ENCODE peak calls at places on chromosomes 3 and 15, in nine cellular contexts. X, U, Q, C, F, G, L, N and A are unnamed samples.

GRCh38 chr15:95742836-95743235 is 587.7 kb upstream of the NR2F2 start:
- DNase-seq in X (no peak), U (no peak), Q (peak), C (peak), F (no peak), G (no peak), L (no peak), N (no peak), A (no peak)

GRCh38 chr3:197297476-197298340 is 704 bp downstream of the DLG1 start:
- DNase-seq in X (peak), U (peak), Q (peak), C (peak), F (peak), G (peak), L (peak), N (peak), A (peak)

GRCh38 chr15:78979456-78980320 is 34.8 kb upstream of the CTSH start:
- DNase-seq in X (peak), U (peak), Q (peak), C (peak), F (peak), G (peak), L (peak), N (peak), A (no peak)

GRCh38 chr3:167783781-167784180 is 48.3 kb downstream of the SERPINI1 start:
- DNase-seq in X (no peak), U (no peak), Q (no peak), C (no peak), F (no peak), G (no peak), L (no peak), N (no peak), A (no peak)

GRCh38 chr3:191968299-191968698 is 507.3 kb downstream of the PYDC2 start:
- DNase-seq in X (no peak), U (no peak), Q (no peak), C (no peak), F (no peak), G (no peak), L (no peak), N (no peak), A (no peak)

GRCh38 chr3:8328971-8329370 is 172.7 kb upstream of the LMCD1 start:
- DNase-seq in X (no peak), U (no peak), Q (no peak), C (no peak), F (no peak), G (no peak), L (no peak), N (no peak), A (no peak)

GRCh38 chr3:57007513-57008415 is 52.7 kb upstream of the SPATA12 start:
- DNase-seq in X (no peak), U (peak), Q (peak), C (peak), F (peak), G (peak), L (no peak), N (peak), A (no peak)

GRCh38 chr3:123792473-123793201 is 91.5 kb downstream of the MYLK start:
- DNase-seq in X (no peak), U (no peak), Q (peak), C (peak), F (no peak), G (no peak), L (no peak), N (no peak), A (no peak)

GRCh38 chr3:46472736-46473135 is 8.0 kb upstream of the LTF start:
- DNase-seq in X (no peak), U (no peak), Q (no peak), C (no peak), F (peak), G (no peak), L (no peak), N (no peak), A (no peak)

GRCh38 chr3:99537416-99537815 is 101.0 kb upstream of the COL8A1 start:
- DNase-seq in X (no peak), U (no peak), Q (no peak), C (no peak), F (no peak), G (no peak), L (no peak), N (no peak), A (no peak)

GRCh38 chr3:110384601-110385000 is 687.0 kb upstream of the NECTIN3 start:
- DNase-seq in X (no peak), U (no peak), Q (peak), C (peak), F (no peak), G (no peak), L (no peak), N (no peak), A (no peak)

GRCh38 chr3:152957488-152957887 is 122.6 kb downstream of the P2RY1 start:
- DNase-seq in X (no peak), U (no peak), Q (no peak), C (peak), F (no peak), G (no peak), L (no peak), N (no peak), A (no peak)

GRCh38 chr3:175383366-175383765 is 524.2 kb downstream of the NAALADL2 start:
- DNase-seq in X (no peak), U (no peak), Q (no peak), C (no peak), F (no peak), G (no peak), L (no peak), N (no peak), A (no peak)

GRCh38 chr3:177443469-177443868 is 246.2 kb upstream of the TBL1XR1 start:
- DNase-seq in X (no peak), U (peak), Q (peak), C (peak), F (peak), G (no peak), L (no peak), N (no peak), A (no peak)

GRCh38 chr3:119098620-119099222 is 47.2 kb upstream of the TEX55 start:
- DNase-seq in X (no peak), U (peak), Q (peak), C (peak), F (no peak), G (peak), L (no peak), N (no peak), A (no peak)

GRCh38 chr3:135911106-135911505 is 54.4 kb upstream of the PPP2R3A start:
- DNase-seq in X (no peak), U (no peak), Q (no peak), C (no peak), F (no peak), G (no peak), L (no peak), N (no peak), A (no peak)

GRCh38 chr15:75648156-75649000 is 666 bp downstream of the SNX33 start:
- DNase-seq in X (peak), U (peak), Q (peak), C (no peak), F (no peak), G (peak), L (no peak), N (no peak), A (no peak)

GRCh38 chr3:37540786-37541185 is 320.9 kb upstream of the CTDSPL start:
- DNase-seq in X (no peak), U (no peak), Q (no peak), C (peak), F (peak), G (no peak), L (peak), N (no peak), A (no peak)

GRCh38 chr3:16280671-16281070 is 15.7 kb downstream of the OXNAD1 start:
- DNase-seq in X (no peak), U (no peak), Q (peak), C (no peak), F (no peak), G (no peak), L (no peak), N (no peak), A (no peak)

GRCh38 chr3:148883163-148883562 is 18.1 kb downstream of the CPA3 start:
- DNase-seq in X (no peak), U (no peak), Q (no peak), C (no peak), F (no peak), G (no peak), L (no peak), N (no peak), A (no peak)

GRCh38 chr3:186815490-186815889 is 9.2 kb upstream of the RFC4 start:
- DNase-seq in X (no peak), U (no peak), Q (peak), C (peak), F (no peak), G (no peak), L (no peak), N (no peak), A (no peak)

GRCh38 chr3:129259612-129260477 is 10.4 kb downstream of the COPG1 start:
- DNase-seq in X (no peak), U (no peak), Q (no peak), C (no peak), F (peak), G (no peak), L (no peak), N (no peak), A (no peak)

GRCh38 chr3:24042174-24042878 is 97.2 kb downstream of the NR1D2 start:
- DNase-seq in X (no peak), U (no peak), Q (no peak), C (no peak), F (no peak), G (no peak), L (peak), N (no peak), A (no peak)

GRCh38 chr3:66253790-66254620 is 33.2 kb downstream of the SLC25A26 start:
- DNase-seq in X (no peak), U (peak), Q (peak), C (peak), F (no peak), G (no peak), L (peak), N (no peak), A (no peak)

GRCh38 chr3:46422617-46423016 is 15.6 kb downstream of the CCRL2 start:
- DNase-seq in X (no peak), U (peak), Q (peak), C (peak), F (no peak), G (no peak), L (no peak), N (no peak), A (no peak)

GRCh38 chr15:58260186-58260910 is 122.2 kb downstream of the AQP9 start:
- DNase-seq in X (no peak), U (no peak), Q (peak), C (peak), F (no peak), G (no peak), L (no peak), N (no peak), A (no peak)

GRCh38 chr3:115165701-115166100 is 18.6 kb upstream of the ZBTB20 start:
- DNase-seq in X (no peak), U (no peak), Q (peak), C (no peak), F (no peak), G (no peak), L (no peak), N (no peak), A (no peak)

GRCh38 chr3:143078883-143079282 is 40.7 kb upstream of the CHST2 start:
- DNase-seq in X (no peak), U (no peak), Q (peak), C (peak), F (no peak), G (no peak), L (no peak), N (no peak), A (no peak)

GRCh38 chr3:196699749-196700148 is 12.3 kb downstream of the CEP19 start:
- DNase-seq in X (no peak), U (no peak), Q (no peak), C (no peak), F (no peak), G (no peak), L (no peak), N (no peak), A (no peak)

GRCh38 chr3:98702166-98702565 is 61.0 kb upstream of the ST3GAL6 start:
- DNase-seq in X (no peak), U (no peak), Q (peak), C (peak), F (no peak), G (no peak), L (no peak), N (no peak), A (no peak)

GRCh38 chr3:149813367-149814281 is 609 bp downstream of the RNF13 start:
- DNase-seq in X (peak), U (peak), Q (peak), C (peak), F (no peak), G (peak), L (peak), N (peak), A (no peak)

GRCh38 chr3:38834110-38834509 is 18.1 kb upstream of the SCN10A start:
- DNase-seq in X (peak), U (peak), Q (peak), C (peak), F (no peak), G (peak), L (no peak), N (peak), A (peak)

GRCh38 chr3:14007006-14007405 is 117.7 kb downstream of the CHCHD4 start:
- DNase-seq in X (no peak), U (no peak), Q (no peak), C (no peak), F (no peak), G (no peak), L (no peak), N (no peak), A (no peak)

GRCh38 chr3:66723231-66723630 is 222.4 kb upstream of the LRIG1 start:
- DNase-seq in X (no peak), U (no peak), Q (peak), C (no peak), F (no peak), G (no peak), L (no peak), N (no peak), A (no peak)